ENCODE peak calls at places on chromosomes 5 and 9, in four cellular contexts. Z, P, N and R are unnamed samples.

GRCh38 chr5:175467983-175468698 is 10.2 kb upstream of the SFXN1 start:
- DNase-seq in Z (no peak), P (no peak), N (no peak), R (no peak)

GRCh38 chr5:141508440-141508807 is 19.5 kb downstream of the PCDHGC5 start:
- DNase-seq in N (no peak), P (no peak), Z (no peak), R (no peak)

GRCh38 chr9:81789751-81790150 is 100.4 kb upstream of the TLE1 start:
- DNase-seq in N (no peak), P (no peak), Z (no peak), R (no peak)

GRCh38 chr9:37801287-37801850 is 772 bp downstream of the DCAF10 start:
- DNase-seq in P (no peak), N (no peak), Z (peak), R (peak)

GRCh38 chr5:54443264-54443663 is 12.2 kb upstream of the HSPB3 start:
- DNase-seq in P (peak), N (no peak), Z (peak), R (no peak)

GRCh38 chr9:36031774-36032565 is 4.7 kb upstream of the RECK start:
- DNase-seq in Z (no peak), N (no peak), P (no peak), R (no peak)

GRCh38 chr9:97243606-97244005 is 63.9 kb upstream of the CCDC180 start:
- DNase-seq in N (no peak), P (no peak), Z (no peak), R (no peak)

GRCh38 chr5:179668404-179668803 is 12.4 kb downstream of the CBY3 start:
- DNase-seq in Z (peak), N (peak), P (peak), R (peak)

GRCh38 chr5:109239501-109239900 is 170.3 kb downstream of the PJA2 start:
- DNase-seq in P (no peak), Z (no peak), N (no peak), R (peak)

GRCh38 chr9:104091708-104092107 is 2.4 kb upstream of the SMC2 start:
- DNase-seq in N (no peak), Z (no peak), P (no peak), R (no peak)

GRCh38 chr5:65774346-65774745 is 52.3 kb downstream of the NLN start:
- DNase-seq in P (no peak), N (no peak), Z (no peak), R (no peak)

GRCh38 chr9:16753256-16753655 is 117.2 kb downstream of the BNC2 start:
- DNase-seq in Z (no peak), P (no peak), N (no peak), R (no peak)

GRCh38 chr9:14277202-14277601 is 36.7 kb downstream of the NFIB start:
- DNase-seq in P (peak), N (no peak), Z (no peak), R (no peak)

GRCh38 chr9:81183763-81184162 is 505.6 kb downstream of the TLE1 start:
- DNase-seq in Z (no peak), N (no peak), P (no peak), R (no peak)

GRCh38 chr5:179211076-179211475 is 134.2 kb downstream of the ADAMTS2 start:
- DNase-seq in P (no peak), N (no peak), Z (no peak), R (no peak)

GRCh38 chr5:6328173-6328572 is 50.2 kb downstream of the MED10 start:
- DNase-seq in P (no peak), Z (peak), N (peak), R (peak)

GRCh38 chr9:137195525-137196220 is 4.9 kb downstream of the TPRN start:
- DNase-seq in P (no peak), Z (no peak), N (no peak), R (no peak)

GRCh38 chr5:10577371-10578291 is 13.8 kb downstream of the ANKRD33B start:
- DNase-seq in N (no peak), P (no peak), Z (no peak), R (no peak)

GRCh38 chr5:68274847-68275700 is 59.5 kb downstream of the PIK3R1 start:
- DNase-seq in P (no peak), N (no peak), Z (no peak), R (no peak)

GRCh38 chr9:122158202-122158601 is 1.4 kb downstream of the NDUFA8 start:
- DNase-seq in P (peak), Z (peak), N (peak), R (peak)

GRCh38 chr9:69554945-69555344 is 117.2 kb downstream of the APBA1 start:
- DNase-seq in P (no peak), N (no peak), Z (no peak), R (no peak)

GRCh38 chr9:94135222-94135621 is 51.0 kb downstream of the PTPDC1 start:
- DNase-seq in N (no peak), Z (no peak), P (no peak), R (no peak)

GRCh38 chr5:126811515-126812198 is 34.7 kb downstream of the LMNB1 start:
- DNase-seq in Z (no peak), N (no peak), P (no peak), R (no peak)

GRCh38 chr9:88528356-88528755 is 6.6 kb upstream of the NXNL2 start:
- DNase-seq in Z (no peak), P (no peak), N (no peak), R (no peak)

GRCh38 chr5:82473262-82473661 is 195.1 kb upstream of the RPS23 start:
- DNase-seq in N (no peak), P (no peak), Z (no peak), R (no peak)

GRCh38 chr5:168765220-168766037 is 186.3 kb upstream of the PANK3 start:
- DNase-seq in N (no peak), P (no peak), Z (no peak), R (no peak)
- H3K4me3 ChIP-seq in N (no peak), P (no peak), Z (no peak), R (no peak)

GRCh38 chr5:128684951-128685350 is 146.9 kb upstream of the FBN2 start:
- DNase-seq in Z (no peak), N (no peak), P (no peak), R (no peak)
- TF ChIP-seq ZNF274 in Z (no peak), N (no peak), P (no peak), R (no peak)

GRCh38 chr9:132408521-132408920 is 1.5 kb upstream of the CFAP77 start:
- DNase-seq in Z (peak), N (no peak), P (no peak), R (no peak)

GRCh38 chr9:132409828-132410528 is at the start of gene CFAP77:
- DNase-seq in Z (peak), P (peak), N (no peak), R (no peak)

GRCh38 chr9:132412089-132412488 is 2.1 kb downstream of the CFAP77 start:
- DNase-seq in P (peak), Z (peak), N (no peak), R (no peak)

GRCh38 chr9:132411091-132411508 is 1.1 kb downstream of the CFAP77 start:
- DNase-seq in N (peak), Z (peak), P (peak), R (no peak)

GRCh38 chr9:132410642-132411041 is 631 bp downstream of the CFAP77 start:
- DNase-seq in Z (no peak), P (no peak), N (no peak), R (no peak)
- H3K4me3 ChIP-seq in Z (no peak), P (peak), N (peak), R (peak)

GRCh38 chr9:115132648-115133047 is 14.7 kb upstream of the TNC start:
- DNase-seq in Z (no peak), N (no peak), P (no peak), R (no peak)
- TF ChIP-seq ZNF274 in Z (no peak), N (no peak), P (no peak), R (no peak)

GRCh38 chr5:136000937-136001336 is 27.9 kb upstream of the TGFBI start:
- DNase-seq in Z (no peak), N (no peak), P (no peak), R (no peak)

GRCh38 chr5:135998889-135999288 is 29.9 kb upstream of the TGFBI start:
- DNase-seq in N (no peak), P (no peak), Z (no peak), R (no peak)

GRCh38 chr5:135997936-135998335 is 30.9 kb upstream of the TGFBI start:
- DNase-seq in Z (no peak), N (no peak), P (no peak), R (no peak)

GRCh38 chr5:136000147-136000546 is 28.6 kb upstream of the TGFBI start:
- DNase-seq in Z (no peak), N (no peak), P (no peak), R (no peak)

GRCh38 chr5:135999396-136000139 is 29.2 kb upstream of the TGFBI start:
- DNase-seq in N (no peak), P (no peak), Z (no peak), R (no peak)
- H3K4me3 ChIP-seq in N (no peak), P (no peak), Z (no peak), R (no peak)

GRCh38 chr5:119313876-119314605 is 41.8 kb upstream of the TNFAIP8 start:
- DNase-seq in N (no peak), Z (no peak), P (no peak), R (no peak)
- TF ChIP-seq ZNF274 in N (no peak), Z (no peak), P (no peak), R (no peak)

GRCh38 chr9:696332-697090 is 145.0 kb upstream of the DMRT1 start:
- DNase-seq in Z (no peak), N (no peak), P (no peak), R (no peak)

GRCh38 chr9:692636-693459 is 148.6 kb upstream of the DMRT1 start:
- DNase-seq in P (no peak), N (no peak), Z (no peak), R (no peak)

GRCh38 chr9:695252-695651 is 146.2 kb upstream of the DMRT1 start:
- DNase-seq in N (no peak), P (no peak), Z (no peak), R (no peak)

GRCh38 chr9:693460-694390 is 147.8 kb upstream of the DMRT1 start:
- DNase-seq in P (no peak), Z (no peak), N (no peak), R (no peak)

GRCh38 chr9:694499-695154 is 146.9 kb upstream of the DMRT1 start:
- DNase-seq in N (no peak), P (no peak), Z (no peak), R (no peak)
- H3K4me3 ChIP-seq in N (no peak), P (no peak), Z (no peak), R (no peak)

GRCh38 chr9:99259231-99259918 is 37.3 kb downstream of the SEC61B start:
- DNase-seq in P (no peak), Z (peak), N (no peak), R (no peak)

GRCh38 chr9:99261923-99262322 is 39.8 kb downstream of the SEC61B start:
- DNase-seq in Z (no peak), N (no peak), P (no peak), R (no peak)

GRCh38 chr9:99253772-99254431 is 31.8 kb downstream of the SEC61B start:
- DNase-seq in P (no peak), Z (no peak), N (no peak), R (no peak)

GRCh38 chr9:99255651-99256050 is 33.6 kb downstream of the SEC61B start:
- DNase-seq in P (no peak), N (no peak), Z (no peak), R (no peak)

DNA sequence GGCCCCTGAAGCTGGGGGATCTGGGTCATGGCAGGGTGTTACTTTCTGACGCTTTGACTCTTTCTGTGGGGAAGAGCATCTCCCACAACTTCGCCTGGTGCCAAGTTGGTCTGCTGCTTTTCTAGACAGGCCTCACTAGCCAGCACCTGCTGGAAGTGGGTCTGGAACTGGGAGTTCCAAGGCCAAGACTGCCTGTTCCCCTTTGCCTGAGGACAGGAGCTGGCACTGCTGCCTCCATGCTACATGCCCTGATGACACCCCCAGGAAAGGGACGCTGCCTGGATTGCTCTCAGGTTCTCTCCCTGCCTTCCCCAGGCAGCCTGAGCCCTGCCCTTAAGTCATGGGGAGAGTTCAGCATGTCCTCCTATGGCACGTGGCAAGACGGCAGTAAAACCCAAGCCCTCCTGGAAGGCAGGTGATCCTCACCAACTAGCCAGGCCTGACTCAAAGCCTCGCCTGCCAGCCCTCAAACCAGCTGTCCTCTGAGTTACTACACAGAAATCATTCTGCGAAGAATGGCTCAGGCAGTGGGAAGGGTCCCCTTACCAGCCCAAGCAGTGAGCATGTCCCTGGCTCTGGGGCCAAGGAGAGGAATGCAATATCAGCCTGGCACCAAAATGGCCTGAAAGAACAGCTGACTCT is 35.8 kb downstream of the SEC61B start:
- DNase-seq in Z (no peak), N (no peak), P (no peak), R (no peak)
- TF ChIP-seq ZNF274 in Z (no peak), N (no peak), P (no peak), R (no peak)